ENCODE peak calls at places on chromosomes 13 and 19, in ten cellular contexts. O is A549; T is heart right ventricle; B is CD8-positive, alpha-beta T cell; S is colonic mucosa; D is esophagus squamous epithelium; J is fibroblast of lung; H is uterus; X is cardiac fibroblast; A is CD4-positive, alpha-beta T cell. V is an unnamed sample.

GRCh38 chr19:22595918-22596341 is 38.2 kb upstream of the ZNF492 start:
- DNase-seq in O (no peak), T (peak; percentile 68), B (no peak), S (no peak), D (no peak), J (no peak), H (peak; percentile 72), X (no peak), A (no peak), V (no peak)

GRCh38 chr13:75418997-75419396 is 63.0 kb downstream of the TBC1D4 start:
- DNase-seq in O (no peak), T (no peak), B (no peak), S (no peak), D (no peak), J (no peak), H (no peak), X (peak; percentile 42), A (no peak), V (no peak)

GRCh38 chr13:24723206-24723605 is 40.8 kb upstream of the RNF17 start:
- DNase-seq in O (no peak), T (no peak), B (no peak), S (no peak), D (no peak), J (no peak), H (no peak), X (no peak), A (no peak), V (no peak)

GRCh38 chr13:101307181-101307701 is 109.1 kb downstream of the NALCN start:
- DNase-seq in O (no peak), T (no peak), B (no peak), S (no peak), D (no peak), J (peak; percentile 100), H (no peak), X (peak; percentile 79), A (no peak), V (no peak)

GRCh38 chr13:26646603-26647002 is 89.1 kb downstream of the WASF3 start:
- DNase-seq in O (no peak), T (no peak), B (no peak), S (no peak), D (no peak), J (no peak), H (no peak), X (no peak), A (no peak), V (no peak)

GRCh38 chr19:30529876-30530275 is 157.7 kb downstream of the ZNF536 start:
- DNase-seq in O (no peak), T (no peak), B (no peak), S (no peak), D (no peak), J (no peak), H (no peak), X (no peak), A (no peak), V (no peak)

GRCh38 chr19:1992759-1993260 is 22.7 kb downstream of the BTBD2 start:
- DNase-seq in O (no peak), T (no peak), B (no peak), S (peak; percentile 48), D (no peak), J (no peak), H (no peak), X (peak; percentile 15), A (no peak), V (no peak)

GRCh38 chr19:48465215-48465614 is 4.0 kb upstream of the CYTH2 start:
- DNase-seq in O (no peak), T (no peak), B (no peak), S (no peak), D (no peak), J (no peak), H (no peak), X (no peak), A (no peak), V (no peak)

DNA sequence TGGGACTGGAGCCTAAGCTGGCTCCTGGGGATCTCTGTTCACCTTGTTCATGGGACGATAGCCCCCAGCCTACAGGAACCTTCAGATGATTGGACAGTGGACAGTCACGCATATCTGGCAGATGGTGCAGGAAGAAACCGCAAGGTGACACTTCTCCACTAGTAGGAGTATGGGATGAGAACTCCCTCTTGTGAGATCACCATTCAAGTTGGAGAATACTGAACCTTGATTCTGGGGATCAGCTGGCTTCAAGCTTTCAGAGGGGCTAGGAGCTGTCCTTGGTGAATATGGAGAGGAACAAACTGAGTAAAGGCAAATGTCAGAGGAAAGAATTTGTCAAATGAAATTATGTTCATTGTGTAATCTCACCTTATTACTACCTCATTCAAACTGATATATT is 204.5 kb downstream of the PDS5B start:
- DNase-seq in O (no peak), T (no peak), B (no peak), S (no peak), D (no peak), J (no peak), H (no peak), X (no peak), A (no peak), V (no peak)
- TF ChIP-seq CTCF in O (no peak), T (no peak), B (no peak), S (no peak), D (no peak), J (no peak), H (no peak), X (no peak), A (no peak), V (peak; percentile 19)

GRCh38 chr19:50518091-50519005 is 4.6 kb upstream of the ASPDH start:
- DNase-seq in O (no peak), T (no peak), B (no peak), S (no peak), D (no peak), J (no peak), H (no peak), X (no peak), A (no peak), V (no peak)
- TF ChIP-seq CTCF in O (no peak), T (no peak), B (no peak), S (no peak), D (no peak), J (no peak), H (no peak), X (no peak), A (no peak), V (no peak)

GRCh38 chr19:9838324-9838723 is 3.2 kb downstream of the PIN1 start:
- DNase-seq in O (no peak), T (no peak), B (no peak), S (no peak), D (no peak), J (no peak), H (no peak), X (no peak), A (no peak), V (no peak)

GRCh38 chr19:9834302-9834725 is 804 bp upstream of the PIN1 start:
- DNase-seq in O (no peak), T (no peak), B (no peak), S (no peak), D (no peak), J (no peak), H (no peak), X (no peak), A (no peak), V (no peak)

GRCh38 chr19:9835507-9835949 is 410 bp downstream of the PIN1 start:
- DNase-seq in O (no peak), T (no peak), B (no peak), S (no peak), D (no peak), J (no peak), H (no peak), X (no peak), A (no peak), V (no peak)

GRCh38 chr19:9836021-9836420 is 903 bp downstream of the PIN1 start:
- DNase-seq in O (no peak), T (no peak), B (no peak), S (no peak), D (no peak), J (peak; percentile 22), H (no peak), X (peak; percentile 36), A (no peak), V (no peak)

GRCh38 chr19:9834726-9835506 is at the start of gene PIN1:
- DNase-seq in O (peak; percentile 88), T (peak; percentile 99), B (peak; percentile 99), S (peak; percentile 99), D (peak; percentile 93), J (peak; percentile 97), H (peak; percentile 99), X (peak; percentile 99), A (peak; percentile 99), V (peak; percentile 67)
- TF ChIP-seq CTCF in O (no peak), T (peak; percentile 72), B (no peak), S (peak; percentile 43), D (peak; percentile 54), J (peak; percentile 39), H (peak; percentile 42), X (no peak), A (peak; percentile 43), V (peak; percentile 38)

DNA sequence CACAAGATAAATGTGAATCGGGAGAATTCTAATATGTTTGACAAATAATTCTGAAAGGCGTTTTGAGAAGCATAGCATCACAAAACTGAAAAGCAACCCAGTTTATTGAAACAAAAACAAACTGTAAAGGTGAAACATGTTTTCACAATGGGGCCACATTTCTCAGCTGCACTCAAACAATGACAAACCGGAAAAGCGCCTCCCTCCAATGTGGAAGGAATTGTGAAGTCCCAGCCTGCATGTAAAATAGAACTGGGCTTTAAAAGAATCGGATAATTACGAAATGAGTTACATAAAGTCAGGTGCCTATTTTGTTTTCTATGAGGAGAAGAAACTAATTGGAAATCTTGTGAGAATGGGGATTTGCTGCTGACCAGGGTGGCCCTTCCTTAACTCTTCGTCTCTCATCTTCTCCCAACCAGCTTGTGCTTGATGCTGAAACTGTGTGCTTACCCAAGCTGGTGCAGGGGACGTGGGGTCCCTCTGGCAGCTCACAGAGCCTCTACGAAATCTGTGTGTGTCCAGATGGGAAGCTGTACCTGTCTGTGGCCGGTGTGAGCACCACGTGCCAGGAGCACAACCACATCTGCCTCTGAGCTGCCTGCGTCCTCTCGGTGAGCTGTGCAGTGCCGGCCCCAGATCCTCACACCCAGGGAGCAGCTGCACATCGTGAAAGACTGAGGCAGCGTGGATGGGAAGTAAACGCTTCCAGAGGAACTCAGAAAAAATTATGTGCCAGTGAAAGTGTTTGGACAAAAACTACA is 109.4 kb downstream of the SACS start:
- DNase-seq in O (no peak), T (no peak), B (no peak), S (no peak), D (no peak), J (peak; percentile 61), H (no peak), X (peak; percentile 66), A (no peak), V (no peak)
- TF ChIP-seq CTCF in O (no peak), T (no peak), B (no peak), S (no peak), D (no peak), J (no peak), H (no peak), X (no peak), A (no peak), V (no peak)

GRCh38 chr13:45817833-45818232 is 33.7 kb downstream of the SIAH3 start:
- DNase-seq in O (no peak), T (no peak), B (no peak), S (no peak), D (no peak), J (no peak), H (no peak), X (no peak), A (no peak), V (no peak)
- TF ChIP-seq CTCF in O (no peak), T (no peak), B (no peak), S (no peak), D (no peak), J (no peak), H (no peak), X (no peak), A (no peak), V (peak; percentile 59)

GRCh38 chr13:73401769-73402168 is 343.0 kb downstream of the KLF5 start:
- DNase-seq in O (no peak), T (no peak), B (no peak), S (no peak), D (no peak), J (no peak), H (no peak), X (no peak), A (no peak), V (no peak)
- TF ChIP-seq CTCF in O (no peak), T (no peak), B (no peak), S (no peak), D (no peak), J (no peak), H (no peak), X (no peak), A (no peak), V (peak; percentile 59)